ENCODE peak calls at places on chromosomes 2 and 18, in eight cellular contexts. U, A, N, F, H, Y, P and C are unnamed samples.

GRCh38 chr18:45611943-45612342 is 3.3 kb upstream of the SLC14A2 start:
- DNase-seq in U (no peak), A (no peak), N (peak; percentile 41), F (no peak), H (no peak), Y (no peak), P (no peak), C (no peak)

GRCh38 chr2:10847008-10847407 is 34.4 kb upstream of the PDIA6 start:
- DNase-seq in U (no peak), A (no peak), N (no peak), F (no peak), H (peak; percentile 72), Y (no peak), P (no peak), C (peak; percentile 90)

GRCh38 chr2:142863485-142863921 is 14.0 kb upstream of the KYNU start:
- DNase-seq in U (no peak), A (no peak), N (peak; percentile 32), F (no peak), H (no peak), Y (peak; percentile 55), P (no peak), C (no peak)

GRCh38 chr2:45885111-45885685 is 233.7 kb downstream of the PRKCE start:
- DNase-seq in U (no peak), A (no peak), N (no peak), F (no peak), H (no peak), Y (peak; percentile 41), P (no peak), C (no peak)

GRCh38 chr2:9394816-9395215 is 28.5 kb downstream of the ITGB1BP1 start:
- DNase-seq in U (no peak), A (no peak), N (no peak), F (no peak), H (no peak), Y (no peak), P (no peak), C (no peak)

GRCh38 chr18:6781846-6782245 is 52.3 kb downstream of the ARHGAP28 start:
- DNase-seq in U (no peak), A (peak; percentile 35), N (no peak), F (no peak), H (no peak), Y (peak; percentile 45), P (no peak), C (peak; percentile 29)

GRCh38 chr18:8114480-8114879 is 494.8 kb upstream of the RAB12 start:
- DNase-seq in U (no peak), A (no peak), N (no peak), F (no peak), H (no peak), Y (no peak), P (no peak), C (no peak)

GRCh38 chr18:76978616-76979015 is 154.0 kb downstream of the MBP start:
- DNase-seq in U (no peak), A (no peak), N (no peak), F (no peak), H (no peak), Y (no peak), P (no peak), C (no peak)